ENCODE peak calls at places on chromosomes 7 and 10, in four cellular contexts. C, H, Y and W are unnamed samples.

GRCh38 chr7:116356333-116356965 is 143.1 kb upstream of the CAV2 start:
- DNase-seq in H (no peak), Y (no peak), C (no peak), W (no peak)

GRCh38 chr10:133445268-133445732 is 8.4 kb upstream of the SCART1 start:
- DNase-seq in H (no peak), C (no peak), Y (no peak), W (no peak)

GRCh38 chr7:98217623-98218582 is 6.7 kb downstream of the BHLHA15 start:
- DNase-seq in C (no peak), H (peak; percentile 75), Y (no peak), W (no peak)

GRCh38 chr10:114576132-114576487 is 82.0 kb downstream of the ABLIM1 start:
- DNase-seq in H (no peak), C (no peak), Y (no peak), W (no peak)

GRCh38 chr7:44849277-44850210 is 1.7 kb upstream of the H2AZ2 start:
- DNase-seq in Y (no peak), C (no peak), H (no peak), W (peak; percentile 18)

GRCh38 chr7:156544919-156545715 is 95.5 kb upstream of the RNF32 start:
- DNase-seq in C (no peak), H (no peak), Y (no peak), W (peak; percentile 26)

GRCh38 chr7:104656467-104656866 is 328.1 kb downstream of the LHFPL3 start:
- DNase-seq in Y (no peak), C (no peak), H (no peak), W (no peak)

GRCh38 chr7:159109092-159110035 is 35.3 kb downstream of the VIPR2 start:
- DNase-seq in Y (no peak), C (peak; percentile 18), H (no peak), W (no peak)

GRCh38 chr7:139531094-139531493 is 7.6 kb downstream of the CLEC2L start:
- DNase-seq in C (no peak), H (no peak), Y (no peak), W (no peak)

GRCh38 chr10:100792544-100792943 is 47.2 kb downstream of the PAX2 start:
- DNase-seq in Y (peak; percentile 30), H (peak; percentile 39), C (no peak), W (no peak)

GRCh38 chr10:106917452-106918055 is 247.0 kb downstream of the SORCS1 start:
- DNase-seq in C (no peak), Y (no peak), H (no peak), W (no peak)

GRCh38 chr7:157996359-157997079 is 591.1 kb downstream of the PTPRN2 start:
- DNase-seq in C (no peak), Y (no peak), H (no peak), W (no peak)

GRCh38 chr7:148260605-148261004 is 330.0 kb upstream of the C7orf33 start:
- DNase-seq in H (no peak), C (no peak), Y (no peak), W (peak; percentile 19)

GRCh38 chr10:36555036-36555435 is 570.4 kb upstream of the ANKRD30A start:
- DNase-seq in H (no peak), C (no peak), Y (no peak), W (no peak)

GRCh38 chr7:108197371-108198091 is 67.4 kb upstream of the LAMB4 start:
- DNase-seq in C (no peak), H (no peak), Y (no peak), W (no peak)

GRCh38 chr10:78623577-78624215 is 445.1 kb upstream of the ZMIZ1 start:
- DNase-seq in H (no peak), C (no peak), Y (no peak), W (peak; percentile 79)

GRCh38 chr7:132430041-132430440 is 146.2 kb downstream of the PLXNA4 start:
- DNase-seq in Y (no peak), H (no peak), C (no peak), W (no peak)

GRCh38 chr10:30553018-30553624 is 76.4 kb downstream of the LYZL2 start:
- DNase-seq in H (peak; percentile 78), C (no peak), Y (peak; percentile 82), W (no peak)

GRCh38 chr10:30554443-30554831 is 75.1 kb downstream of the LYZL2 start:
- DNase-seq in H (no peak), C (no peak), Y (no peak), W (no peak)

GRCh38 chr10:30556189-30556588 is 73.4 kb downstream of the LYZL2 start:
- DNase-seq in C (no peak), H (no peak), Y (no peak), W (no peak)

GRCh38 chr10:30555465-30555864 is 74.1 kb downstream of the LYZL2 start:
- DNase-seq in H (no peak), C (no peak), Y (no peak), W (no peak)

DNA sequence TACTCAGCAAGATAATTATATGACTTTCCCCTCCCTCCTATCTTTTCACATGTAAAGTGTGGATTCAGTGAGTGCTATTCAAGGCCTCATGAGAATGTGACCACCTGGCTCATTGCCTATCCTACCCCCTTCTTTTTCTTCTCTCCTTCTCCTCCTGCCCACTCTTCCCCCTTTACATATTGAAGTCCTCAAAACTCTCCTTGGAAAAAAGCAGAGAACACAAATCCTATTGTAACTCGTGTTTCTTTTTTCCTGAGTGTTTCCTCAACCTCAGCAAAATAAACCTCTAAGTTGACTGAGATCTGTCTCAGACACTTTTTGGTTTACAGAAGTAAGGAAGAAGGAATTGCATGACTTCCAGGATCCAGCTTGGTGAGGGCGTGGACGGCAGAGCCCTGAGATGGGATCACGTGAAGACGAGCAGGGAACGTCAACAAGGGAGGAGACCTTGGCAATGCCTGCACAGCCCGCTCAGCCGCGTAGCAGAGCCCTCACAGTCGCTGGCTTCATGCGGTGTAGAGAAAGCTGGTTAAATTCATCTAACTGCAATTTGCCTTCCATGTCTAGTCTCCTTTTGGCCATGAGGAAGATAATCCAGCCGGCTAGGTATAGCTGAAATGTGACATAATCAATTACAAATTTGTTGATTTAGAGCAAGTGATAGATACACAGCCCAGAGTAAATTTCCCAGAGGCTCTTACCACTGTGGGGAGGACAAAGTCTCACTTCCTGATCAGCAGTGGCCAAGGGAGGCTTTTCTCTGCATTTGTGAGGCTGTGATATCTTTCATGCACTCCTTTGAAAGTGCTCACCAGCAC is 75.7 kb downstream of the LYZL2 start:
- DNase-seq in Y (peak; percentile 85), C (no peak), H (peak; percentile 30), W (peak; percentile 86)
- TF ChIP-seq EZH2phosphoT487 in Y (no peak), C (no peak), H (no peak), W (no peak)

GRCh38 chr7:155495440-155496248 is 37.7 kb downstream of the EN2 start:
- DNase-seq in Y (no peak), C (no peak), H (no peak), W (no peak)
- H3K4me2 ChIP-seq in Y (no peak overlapping the region), C (no peak overlapping the region), H (no peak overlapping the region), W (no peak overlapping the region)

GRCh38 chr7:136870799-136871487 is 2.5 kb downstream of the CHRM2 start:
- DNase-seq in Y (peak; percentile 51), H (peak; percentile 54), C (no peak), W (peak; percentile 12)

GRCh38 chr7:136868496-136869005 is at the start of gene CHRM2:
- DNase-seq in C (no peak), H (peak; percentile 64), Y (peak; percentile 44), W (no peak)

GRCh38 chr7:136874393-136875032 is 6.1 kb downstream of the CHRM2 start:
- DNase-seq in H (peak; percentile 54), Y (peak; percentile 75), C (peak; percentile 30), W (peak; percentile 11)

GRCh38 chr7:136869006-136869961 is 832 bp downstream of the CHRM2 start:
- DNase-seq in C (no peak), H (peak; percentile 64), Y (peak; percentile 59), W (peak; percentile 9)

DNA sequence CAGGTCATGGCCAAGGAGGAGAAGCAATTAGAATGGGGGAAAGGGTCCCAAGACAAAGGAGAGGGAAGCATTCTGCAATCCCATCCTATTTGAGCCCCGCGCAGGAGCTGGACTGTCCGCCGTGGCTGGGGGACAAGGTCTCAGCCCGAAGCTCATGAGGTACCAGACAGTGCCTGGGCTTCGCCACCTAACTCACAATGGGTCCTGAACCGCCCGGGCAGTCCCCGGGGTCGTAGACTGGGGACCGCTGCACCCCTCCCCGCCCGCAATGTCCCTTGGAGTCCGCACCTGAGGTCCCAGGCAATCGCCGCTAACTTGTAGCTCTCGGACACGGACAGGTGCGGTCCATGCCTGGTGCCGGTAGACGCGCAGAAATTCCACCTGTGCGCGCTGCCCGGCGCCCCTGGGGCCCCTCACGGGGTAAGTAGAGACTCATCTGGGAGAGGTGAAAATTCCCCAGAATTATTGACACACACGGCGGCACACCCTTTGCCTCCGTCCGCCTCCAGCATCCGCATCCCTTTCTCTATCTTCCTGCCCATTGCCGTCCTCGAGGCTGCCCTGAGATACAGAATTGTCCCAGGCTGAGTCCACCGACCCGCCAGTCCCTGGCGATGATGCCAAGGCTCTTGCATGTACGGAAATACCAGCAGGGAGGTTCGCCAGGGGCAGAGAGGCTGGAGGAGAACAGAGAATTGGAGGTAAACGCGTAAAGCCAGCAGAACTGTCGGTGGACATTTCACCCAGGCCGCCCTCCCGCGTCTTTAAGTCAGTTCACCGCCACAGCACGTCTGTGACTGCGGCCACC is 1.7 kb downstream of the CHRM2 start:
- DNase-seq in Y (peak; percentile 49), H (peak; percentile 48), C (no peak), W (peak; percentile 8)
- TF ChIP-seq EZH2 in Y (peak; percentile 84), H (no peak), C (no peak), W (peak; percentile 44)

GRCh38 chr7:87220734-87221215 is 1.2 kb upstream of the TMEM243 start:
- DNase-seq in H (peak; percentile 57), Y (peak; percentile 30), C (peak; percentile 30), W (peak; percentile 53)

GRCh38 chr7:87223666-87224065 is 4.1 kb upstream of the TMEM243 start:
- DNase-seq in Y (no peak), H (no peak), C (no peak), W (no peak)

GRCh38 chr7:87220026-87220733 is 648 bp upstream of the TMEM243 start:
- DNase-seq in H (peak; percentile 90), Y (peak; percentile 91), C (peak; percentile 88), W (peak; percentile 87)

GRCh38 chr7:87226495-87226894 is 7.0 kb upstream of the TMEM243 start:
- DNase-seq in Y (no peak), H (no peak), C (no peak), W (no peak)

GRCh38 chr7:87225696-87226095 is 6.2 kb upstream of the TMEM243 start:
- DNase-seq in H (no peak), C (no peak), Y (peak; percentile 18), W (no peak)
- TF ChIP-seq EZH2phosphoT487 in H (no peak), C (no peak), Y (no peak), W (no peak)

DNA sequence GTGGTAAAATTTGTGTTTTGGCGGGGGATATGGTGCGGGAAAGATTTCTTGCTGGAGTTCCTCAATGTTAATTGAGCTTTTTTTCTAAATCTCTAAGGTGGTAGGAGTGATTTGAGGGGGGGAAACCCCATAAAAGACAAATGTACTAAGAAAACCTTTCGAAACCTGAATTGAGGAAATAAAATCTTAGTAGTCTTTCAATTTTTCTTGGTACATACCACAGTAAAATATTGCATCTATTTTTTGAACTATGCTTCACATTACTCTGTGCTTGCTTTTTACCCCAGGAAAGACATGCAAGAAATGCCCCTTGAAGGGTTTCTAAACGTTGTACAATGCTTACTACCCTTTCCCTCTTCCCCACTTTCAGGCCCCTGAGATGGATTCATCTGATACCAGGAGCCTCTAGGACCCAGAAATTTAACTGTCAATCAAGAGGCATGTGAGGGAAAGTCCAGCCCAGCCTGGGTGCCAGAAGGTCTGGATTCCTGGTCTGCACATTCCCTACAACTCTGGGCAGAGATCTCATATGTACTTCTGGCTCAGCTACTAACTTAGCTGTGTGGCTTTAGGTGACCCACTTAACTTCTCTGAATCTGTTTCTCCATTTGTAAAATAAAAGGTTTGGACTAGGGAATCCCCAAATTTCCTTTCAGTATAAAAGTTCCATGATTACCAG is 5.8 kb upstream of the PDCD4 start:
- DNase-seq in H (no peak), C (peak; percentile 40), Y (no peak), W (peak; percentile 39)
- H3K4me2 ChIP-seq in H (peak overlapping the region; percentile 22), C (peak overlapping the region; percentile 93), Y (no peak overlapping the region), W (peak overlapping the region; percentile 48)

GRCh38 chr10:99527526-99528255 is 5.1 kb upstream of the NKX2-3 start:
- DNase-seq in Y (peak; percentile 71), H (peak; percentile 58), C (no peak), W (no peak)
- TF ChIP-seq EZH2 in Y (peak; percentile 95), H (peak; percentile 94), C (no peak), W (peak; percentile 88)